ENCODE peak calls at places on chromosomes 3 and 15, in four cellular contexts. M is activated B cell treated with CpG ODN at 0.5 μM for 24 hours, D is sciatic nerve, C is uterus. Z is an unnamed sample.

GRCh38 chr15:63244976-63245645 is 32.3 kb upstream of the APH1B start:
- DNase-seq in M (no peak), D (no peak), C (no peak), Z (no peak)

GRCh38 chr15:98781838-98782237 is 133.5 kb downstream of the IGF1R start:
- DNase-seq in M (no peak), D (no peak), C (no peak), Z (no peak)

GRCh38 chr3:193764959-193765358 is 172.0 kb downstream of the OPA1 start:
- DNase-seq in M (no peak), D (no peak), C (no peak), Z (no peak)

GRCh38 chr3:132641837-132642538 is 17.6 kb downstream of the ACAD11 start:
- DNase-seq in M (no peak), D (no peak), C (no peak), Z (no peak)

GRCh38 chr3:67704322-67704721 is 49.9 kb upstream of the SUCLG2 start:
- DNase-seq in M (no peak), D (no peak), C (no peak), Z (no peak)

GRCh38 chr3:138937690-138938055 is 9.3 kb downstream of the FOXL2 start:
- DNase-seq in M (no peak), D (no peak), C (no peak), Z (peak)

GRCh38 chr3:106030620-106030945 is 161.8 kb upstream of the CBLB start:
- DNase-seq in M (no peak), D (no peak), C (no peak), Z (no peak)

GRCh38 chr15:53836618-53837017 is 77.2 kb upstream of the WDR72 start:
- DNase-seq in M (no peak), D (no peak), C (no peak), Z (no peak)

GRCh38 chr3:15633159-15633558 is 31.6 kb downstream of the BTD start:
- DNase-seq in M (no peak), D (no peak), C (no peak), Z (no peak)

GRCh38 chr3:167813169-167814123 is 77.9 kb downstream of the SERPINI1 start:
- DNase-seq in M (no peak), D (no peak), C (no peak), Z (no peak)

GRCh38 chr3:127299276-127299675 is 11.4 kb upstream of the PRR20G start:
- DNase-seq in M (no peak), D (no peak), C (no peak), Z (no peak)

GRCh38 chr3:160140756-160141155 is 84.5 kb upstream of the C3orf80 start:
- DNase-seq in M (no peak), D (no peak), C (no peak), Z (no peak)

GRCh38 chr3:97121386-97121785 is 307.0 kb downstream of the EPHA6 start:
- DNase-seq in M (no peak), D (no peak), C (no peak), Z (no peak)

GRCh38 chr3:141152801-141153678 is 78.6 kb upstream of the PXYLP1 start:
- DNase-seq in M (no peak), D (no peak), C (no peak), Z (no peak)

GRCh38 chr3:114627760-114628159 is 333.9 kb downstream of the TIGIT start:
- DNase-seq in M (no peak), D (peak), C (peak), Z (no peak)

GRCh38 chr3:152413244-152413643 is 144.5 kb downstream of the MBNL1 start:
- DNase-seq in M (no peak), D (no peak), C (no peak), Z (no peak)

GRCh38 chr3:114449271-114450007 is 155.6 kb downstream of the TIGIT start:
- DNase-seq in M (no peak), D (no peak), C (no peak), Z (no peak)

GRCh38 chr3:138423316-138423715 is 11.1 kb upstream of the ESYT3 start:
- DNase-seq in M (no peak), D (no peak), C (no peak), Z (no peak)

GRCh38 chr3:158845748-158846350 is 44.0 kb downstream of the MFSD1 start:
- DNase-seq in M (no peak), D (no peak), C (no peak), Z (no peak)

GRCh38 chr3:162569314-162569713 is 1072.7 kb downstream of the OTOL1 start:
- DNase-seq in M (no peak), D (no peak), C (no peak), Z (no peak)

GRCh38 chr3:128804017-128804816 is 75.2 kb upstream of the ACAD9 start:
- DNase-seq in M (no peak), D (no peak), C (no peak), Z (no peak)

GRCh38 chr3:142595581-142595950 is 627 bp upstream of the PLS1 start:
- DNase-seq in M (no peak), D (no peak), C (no peak), Z (no peak)

Z was measured in posterior vena cava.